ENCODE peak calls at places on chromosomes 3 and 15, in eight cellular contexts. One of them, this sample, is unnamed. For H3K4me1, the result is how much of the 10 kb centered on the place peaks cover.

GRCh38 chr15:59194639-59195325 is 11.9 kb upstream of the LDHAL6B start:
- DNase-seq in sigmoid colon: no peak
- DNase-seq in neural progenitor cell: no peak
- DNase-seq in left ventricle myocardium inferior: no peak
- DNase-seq in lower lobe of right lung: no peak
- DNase-seq in HepG2: no peak
- DNase-seq in body of pancreas: no peak
- DNase-seq in heart left ventricle: no peak
- DNase-seq in this sample: no peak

GRCh38 chr3:79230254-79230653 is 537.5 kb downstream of the ROBO1 start:
- DNase-seq in left ventricle myocardium inferior: no peak
- DNase-seq in neural progenitor cell: no peak
- DNase-seq in body of pancreas: no peak
- DNase-seq in heart left ventricle: no peak
- DNase-seq in lower lobe of right lung: no peak
- DNase-seq in sigmoid colon: no peak
- DNase-seq in HepG2: no peak
- DNase-seq in this sample: no peak

GRCh38 chr3:14511971-14512943 is 27.9 kb downstream of the GRIP2 start:
- DNase-seq in left ventricle myocardium inferior: no peak
- DNase-seq in HepG2: no peak
- DNase-seq in lower lobe of right lung: no peak
- DNase-seq in body of pancreas: no peak
- DNase-seq in neural progenitor cell: no peak
- DNase-seq in heart left ventricle: no peak
- DNase-seq in sigmoid colon: peak
- DNase-seq in this sample: no peak

GRCh38 chr3:20380310-20380709 is 194.3 kb upstream of the SGO1 start:
- DNase-seq in lower lobe of right lung: no peak
- DNase-seq in neural progenitor cell: no peak
- DNase-seq in heart left ventricle: peak
- DNase-seq in left ventricle myocardium inferior: no peak
- DNase-seq in sigmoid colon: no peak
- DNase-seq in body of pancreas: no peak
- DNase-seq in HepG2: no peak
- DNase-seq in this sample: no peak

GRCh38 chr15:30859091-30859874 is 44.4 kb upstream of the FAN1 start:
- DNase-seq in sigmoid colon: no peak
- DNase-seq in body of pancreas: no peak
- DNase-seq in lower lobe of right lung: no peak
- DNase-seq in heart left ventricle: no peak
- DNase-seq in left ventricle myocardium inferior: no peak
- DNase-seq in neural progenitor cell: peak
- DNase-seq in HepG2: peak
- DNase-seq in this sample: peak

GRCh38 chr15:37397266-37398022 is 297.1 kb upstream of the MEIS2 start:
- DNase-seq in body of pancreas: no peak
- DNase-seq in HepG2: no peak
- DNase-seq in sigmoid colon: no peak
- DNase-seq in neural progenitor cell: no peak
- DNase-seq in heart left ventricle: no peak
- DNase-seq in lower lobe of right lung: no peak
- DNase-seq in left ventricle myocardium inferior: no peak
- DNase-seq in this sample: no peak

GRCh38 chr15:59174161-59174845 is 32.3 kb upstream of the LDHAL6B start:
- DNase-seq in sigmoid colon: no peak
- DNase-seq in HepG2: no peak
- DNase-seq in left ventricle myocardium inferior: no peak
- DNase-seq in heart left ventricle: no peak
- DNase-seq in lower lobe of right lung: no peak
- DNase-seq in body of pancreas: no peak
- DNase-seq in neural progenitor cell: no peak
- DNase-seq in this sample: no peak

GRCh38 chr3:157916672-157917071 is 189.5 kb downstream of the SHOX2 start:
- DNase-seq in body of pancreas: no peak
- DNase-seq in lower lobe of right lung: no peak
- DNase-seq in HepG2: no peak
- DNase-seq in left ventricle myocardium inferior: no peak
- DNase-seq in heart left ventricle: no peak
- DNase-seq in neural progenitor cell: no peak
- DNase-seq in sigmoid colon: no peak
- DNase-seq in this sample: no peak

GRCh38 chr3:172076212-172076611 is 36.8 kb downstream of the FNDC3B start:
- DNase-seq in sigmoid colon: no peak
- DNase-seq in left ventricle myocardium inferior: no peak
- DNase-seq in heart left ventricle: no peak
- DNase-seq in body of pancreas: no peak
- DNase-seq in HepG2: no peak
- DNase-seq in lower lobe of right lung: no peak
- DNase-seq in neural progenitor cell: no peak
- DNase-seq in this sample: no peak

GRCh38 chr3:157282261-157283191 is 122.6 kb upstream of the CCNL1 start:
- DNase-seq in sigmoid colon: peak
- DNase-seq in neural progenitor cell: no peak
- DNase-seq in heart left ventricle: peak
- DNase-seq in body of pancreas: peak
- DNase-seq in left ventricle myocardium inferior: no peak
- DNase-seq in lower lobe of right lung: no peak
- DNase-seq in HepG2: no peak
- DNase-seq in this sample: peak

GRCh38 chr15:40511472-40512133 is 40.8 kb downstream of the CHST14 start:
- DNase-seq in body of pancreas: peak
- DNase-seq in lower lobe of right lung: peak
- DNase-seq in neural progenitor cell: peak
- DNase-seq in sigmoid colon: peak
- DNase-seq in left ventricle myocardium inferior: peak
- DNase-seq in heart left ventricle: peak
- DNase-seq in HepG2: peak
- DNase-seq in this sample: no peak

GRCh38 chr15:64807751-64808222 is 17.7 kb downstream of the PIF1 start:
- DNase-seq in left ventricle myocardium inferior: no peak
- DNase-seq in lower lobe of right lung: no peak
- DNase-seq in HepG2: no peak
- DNase-seq in neural progenitor cell: no peak
- DNase-seq in body of pancreas: no peak
- DNase-seq in heart left ventricle: no peak
- DNase-seq in sigmoid colon: peak
- DNase-seq in this sample: no peak

GRCh38 chr15:100520132-100520921 is 8.4 kb downstream of the CERS3 start:
- DNase-seq in HepG2: no peak
- DNase-seq in heart left ventricle: no peak
- DNase-seq in body of pancreas: peak
- DNase-seq in neural progenitor cell: no peak
- DNase-seq in left ventricle myocardium inferior: no peak
- DNase-seq in lower lobe of right lung: no peak
- DNase-seq in sigmoid colon: no peak
- DNase-seq in this sample: no peak

GRCh38 chr3:102034639-102035038 is 185.3 kb downstream of the NFKBIZ start:
- DNase-seq in lower lobe of right lung: no peak
- DNase-seq in left ventricle myocardium inferior: no peak
- DNase-seq in body of pancreas: no peak
- DNase-seq in sigmoid colon: no peak
- DNase-seq in HepG2: no peak
- DNase-seq in neural progenitor cell: no peak
- DNase-seq in heart left ventricle: no peak
- DNase-seq in this sample: no peak

GRCh38 chr15:28899061-28899738 is 13.4 kb downstream of the APBA2 start:
- DNase-seq in sigmoid colon: peak
- DNase-seq in neural progenitor cell: no peak
- DNase-seq in HepG2: no peak
- DNase-seq in heart left ventricle: no peak
- DNase-seq in body of pancreas: no peak
- DNase-seq in left ventricle myocardium inferior: no peak
- DNase-seq in lower lobe of right lung: peak
- DNase-seq in this sample: no peak

GRCh38 chr3:187954486-187955075 is 199.4 kb upstream of the LPP start:
- DNase-seq in body of pancreas: no peak
- DNase-seq in left ventricle myocardium inferior: no peak
- DNase-seq in heart left ventricle: no peak
- DNase-seq in lower lobe of right lung: no peak
- DNase-seq in sigmoid colon: no peak
- DNase-seq in HepG2: no peak
- DNase-seq in neural progenitor cell: no peak
- DNase-seq in this sample: no peak

DNA sequence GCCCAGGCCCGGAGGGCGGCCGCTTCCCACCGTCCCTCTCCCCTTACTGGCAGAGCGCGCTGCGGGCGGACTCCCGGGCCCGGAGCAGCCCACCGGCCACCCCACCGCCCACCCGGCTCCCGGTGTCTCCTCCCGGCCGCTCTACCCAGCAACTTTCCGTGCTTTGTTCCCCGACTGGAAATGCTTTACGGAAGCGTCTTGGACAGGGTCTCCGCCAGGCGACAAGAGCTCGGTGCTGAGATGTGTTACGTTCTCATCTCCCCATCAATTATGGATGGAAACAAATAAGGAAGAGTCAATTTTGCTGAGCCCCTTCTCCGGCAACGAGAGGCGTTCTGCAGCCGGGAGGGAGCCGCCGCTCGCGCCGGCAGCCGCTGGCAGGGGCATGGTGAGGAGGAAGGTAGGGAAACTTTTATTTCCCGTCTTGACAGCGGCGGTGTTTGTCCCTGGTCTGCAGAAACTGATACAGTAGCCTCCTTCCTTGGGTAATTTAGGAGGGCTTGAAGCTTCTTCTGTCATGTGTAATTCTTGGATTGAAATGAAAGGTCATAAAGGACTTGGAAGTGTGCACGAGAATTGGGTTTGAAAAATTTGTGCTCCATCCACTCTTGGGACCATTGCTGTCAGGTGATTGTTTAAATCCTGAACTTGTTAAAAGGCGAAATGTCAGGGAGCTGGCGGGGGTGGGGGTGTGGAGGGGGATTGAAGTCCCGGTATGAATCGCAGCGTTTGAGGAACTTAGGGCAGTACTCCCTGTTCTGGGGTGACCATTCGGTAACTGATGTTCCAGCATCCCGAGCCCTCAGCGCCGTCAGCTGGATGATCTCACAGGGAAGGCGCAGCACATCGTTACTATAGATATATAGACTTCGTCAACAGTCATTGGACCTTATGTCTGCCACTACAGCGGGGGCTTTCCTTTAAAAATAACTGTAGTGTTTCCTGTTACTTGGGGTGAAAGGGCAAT is 1.5 kb downstream of the SEMA6D start:
- DNase-seq in neural progenitor cell: peak
- DNase-seq in heart left ventricle: peak
- DNase-seq in HepG2: no peak
- DNase-seq in body of pancreas: peak
- DNase-seq in lower lobe of right lung: no peak
- DNase-seq in left ventricle myocardium inferior: no peak
- DNase-seq in sigmoid colon: no peak
- DNase-seq in this sample: peak
- TF ChIP-seq CTCF in neural progenitor cell: no peak
- TF ChIP-seq CTCF in heart left ventricle: no peak
- TF ChIP-seq CTCF in HepG2: no peak
- TF ChIP-seq CTCF in body of pancreas: no peak
- TF ChIP-seq CTCF in lower lobe of right lung: no peak
- TF ChIP-seq CTCF in left ventricle myocardium inferior: no peak
- TF ChIP-seq CTCF in sigmoid colon: no peak
- TF ChIP-seq CTCF in this sample: no peak

DNA sequence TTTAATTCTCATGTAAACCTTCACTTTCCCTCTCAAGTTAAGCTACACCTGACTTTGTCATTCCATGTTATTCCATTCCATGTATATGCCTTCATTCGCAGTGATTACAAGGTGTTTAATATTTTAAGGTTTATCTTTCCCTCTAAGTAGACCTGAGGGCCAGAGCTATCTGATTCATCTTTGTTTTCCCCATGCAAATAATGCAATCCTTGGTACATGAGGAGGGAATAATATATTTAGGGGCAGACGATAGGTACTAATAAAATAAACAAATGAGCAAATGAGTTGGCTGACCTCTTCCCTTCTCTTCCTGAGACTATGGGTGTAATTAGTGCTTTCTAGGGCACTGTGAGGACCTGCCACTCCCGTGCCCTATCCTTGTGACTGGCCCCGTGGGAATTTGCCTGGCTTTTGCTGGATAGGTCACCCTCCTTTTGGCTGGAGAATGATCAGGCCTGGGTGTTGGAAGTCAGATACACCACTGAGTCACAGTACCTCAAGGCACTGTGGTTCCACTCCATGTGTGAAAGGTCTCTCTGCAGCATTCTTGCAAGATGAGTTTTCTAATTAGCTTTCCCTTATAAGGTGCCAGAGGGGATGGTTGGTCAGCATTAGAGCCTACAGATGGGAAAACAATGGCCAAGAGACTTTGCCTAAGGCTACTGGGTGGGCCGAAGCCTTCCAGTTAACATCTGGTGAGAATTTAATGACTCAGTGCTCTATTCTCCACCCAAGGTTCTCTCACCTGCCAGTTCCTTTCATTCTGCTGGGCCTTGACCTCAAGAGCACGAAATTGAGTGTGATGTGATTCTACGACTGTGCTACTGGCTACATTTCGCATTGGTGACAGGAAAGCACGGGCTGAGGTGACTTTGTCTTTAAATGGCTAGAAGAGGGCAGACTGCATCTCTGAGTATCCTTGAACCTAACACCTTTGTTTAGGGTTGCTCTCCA is 183.1 kb downstream of the P3H2 start:
- DNase-seq in sigmoid colon: no peak
- DNase-seq in heart left ventricle: no peak
- DNase-seq in left ventricle myocardium inferior: no peak
- DNase-seq in HepG2: no peak
- DNase-seq in body of pancreas: no peak
- DNase-seq in lower lobe of right lung: no peak
- DNase-seq in neural progenitor cell: no peak
- DNase-seq in this sample: no peak
- H3K4me1 ChIP-seq in sigmoid colon: under half
- H3K4me1 ChIP-seq in heart left ventricle: under half
- H3K4me1 ChIP-seq in left ventricle myocardium inferior: under half
- H3K4me1 ChIP-seq in HepG2: under half
- H3K4me1 ChIP-seq in body of pancreas: under half
- H3K4me1 ChIP-seq in lower lobe of right lung: under half
- H3K4me1 ChIP-seq in neural progenitor cell: under half
- H3K4me1 ChIP-seq in this sample: under half

DNA sequence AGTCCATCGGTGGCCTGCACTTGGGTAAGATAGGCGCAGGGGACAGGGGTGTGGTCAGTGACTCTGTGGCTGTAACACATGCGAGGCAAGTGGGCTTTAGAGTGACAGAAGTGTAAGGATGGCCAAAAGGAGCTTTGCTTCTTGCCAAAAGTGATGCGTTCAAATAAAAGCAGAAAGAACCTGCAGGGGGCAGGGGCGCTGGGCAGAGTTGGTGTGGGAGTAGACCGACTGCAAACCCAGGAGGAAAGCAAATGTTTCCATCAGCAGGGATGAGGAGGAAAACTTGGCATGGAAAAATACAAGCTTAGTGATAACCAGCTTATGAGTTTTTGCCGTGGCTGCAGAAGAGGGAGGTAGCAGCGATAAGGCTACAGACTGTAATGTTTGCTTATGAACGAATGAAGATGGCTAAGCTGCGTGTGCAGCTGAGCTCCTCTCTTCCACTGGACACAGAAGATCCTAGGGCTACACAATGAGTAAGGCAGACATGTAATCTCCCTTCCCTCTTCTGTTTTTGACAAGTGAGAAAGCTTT is 149.4 kb downstream of the WNT5A start:
- DNase-seq in sigmoid colon: no peak
- DNase-seq in heart left ventricle: no peak
- DNase-seq in lower lobe of right lung: no peak
- DNase-seq in HepG2: no peak
- DNase-seq in body of pancreas: no peak
- DNase-seq in left ventricle myocardium inferior: no peak
- DNase-seq in neural progenitor cell: no peak
- DNase-seq in this sample: no peak
- TF ChIP-seq CTCF in sigmoid colon: no peak
- TF ChIP-seq CTCF in heart left ventricle: no peak
- TF ChIP-seq CTCF in lower lobe of right lung: no peak
- TF ChIP-seq CTCF in HepG2: no peak
- TF ChIP-seq CTCF in body of pancreas: no peak
- TF ChIP-seq CTCF in left ventricle myocardium inferior: no peak
- TF ChIP-seq CTCF in neural progenitor cell: no peak
- TF ChIP-seq CTCF in this sample: no peak

GRCh38 chr15:79973445-79974180 is 2.6 kb upstream of the BCL2A1 start:
- DNase-seq in heart left ventricle: no peak
- DNase-seq in HepG2: no peak
- DNase-seq in left ventricle myocardium inferior: no peak
- DNase-seq in sigmoid colon: no peak
- DNase-seq in body of pancreas: no peak
- DNase-seq in lower lobe of right lung: no peak
- DNase-seq in neural progenitor cell: no peak
- DNase-seq in this sample: no peak
- H3K4me1 ChIP-seq in heart left ventricle: under half
- H3K4me1 ChIP-seq in HepG2: half or more
- H3K4me1 ChIP-seq in left ventricle myocardium inferior: under half
- H3K4me1 ChIP-seq in sigmoid colon: under half
- H3K4me1 ChIP-seq in body of pancreas: under half
- H3K4me1 ChIP-seq in lower lobe of right lung: under half
- H3K4me1 ChIP-seq in neural progenitor cell: under half
- H3K4me1 ChIP-seq in this sample: under half

This sample was measured in A673.